ENCODE peak calls at places on chromosomes 7 and 10, in nine cellular contexts. E is GM23248, R is cardiac fibroblast, K is upper lobe of right lung, T is brain microvascular endothelial cell, Y is AG04449, J is astrocyte of the spinal cord, Z is tibial nerve, A is dorsolateral prefrontal cortex. H is an unnamed sample.

GRCh38 chr7:79789584-79790345 is 336.3 kb upstream of the MAGI2 start:
- DNase-seq in K (no peak), T (peak), R (peak), A (no peak), Z (no peak), J (peak), Y (no peak), E (peak), H (no peak)

GRCh38 chr7:44466300-44467216 is 23.9 kb downstream of the NUDCD3 start:
- DNase-seq in Y (peak), E (peak), T (peak), K (no peak), A (no peak), J (peak), R (peak), Z (no peak), H (no peak)

GRCh38 chr7:82109288-82109687 is 334.3 kb downstream of the CACNA2D1 start:
- DNase-seq in R (peak), T (peak), Z (no peak), J (peak), Y (no peak), K (no peak), A (no peak), E (peak), H (no peak)

GRCh38 chr10:115957010-115957395 is 316.0 kb downstream of the GFRA1 start:
- DNase-seq in T (no peak), E (no peak), A (no peak), Y (no peak), R (no peak), Z (no peak), J (no peak), K (no peak), H (no peak)

GRCh38 chr7:121204537-121204936 is 124.3 kb upstream of the WNT16 start:
- DNase-seq in E (peak), J (no peak), Z (no peak), Y (no peak), R (no peak), A (no peak), K (no peak), T (no peak), H (no peak)

GRCh38 chr10:74652664-74653063 is 173.7 kb upstream of the KAT6B start:
- DNase-seq in R (no peak), K (no peak), J (no peak), A (no peak), Z (no peak), T (no peak), E (peak), Y (no peak), H (no peak)

GRCh38 chr10:103491729-103492364 is 1.7 kb upstream of the NEURL1 start:
- DNase-seq in E (peak), R (peak), Z (no peak), A (no peak), T (peak), J (peak), Y (peak), K (no peak), H (no peak)

GRCh38 chr7:95536656-95537311 is 51.0 kb downstream of the ASB4 start:
- DNase-seq in A (no peak), J (no peak), R (no peak), Y (no peak), T (no peak), K (no peak), Z (no peak), E (no peak), H (no peak)

DNA sequence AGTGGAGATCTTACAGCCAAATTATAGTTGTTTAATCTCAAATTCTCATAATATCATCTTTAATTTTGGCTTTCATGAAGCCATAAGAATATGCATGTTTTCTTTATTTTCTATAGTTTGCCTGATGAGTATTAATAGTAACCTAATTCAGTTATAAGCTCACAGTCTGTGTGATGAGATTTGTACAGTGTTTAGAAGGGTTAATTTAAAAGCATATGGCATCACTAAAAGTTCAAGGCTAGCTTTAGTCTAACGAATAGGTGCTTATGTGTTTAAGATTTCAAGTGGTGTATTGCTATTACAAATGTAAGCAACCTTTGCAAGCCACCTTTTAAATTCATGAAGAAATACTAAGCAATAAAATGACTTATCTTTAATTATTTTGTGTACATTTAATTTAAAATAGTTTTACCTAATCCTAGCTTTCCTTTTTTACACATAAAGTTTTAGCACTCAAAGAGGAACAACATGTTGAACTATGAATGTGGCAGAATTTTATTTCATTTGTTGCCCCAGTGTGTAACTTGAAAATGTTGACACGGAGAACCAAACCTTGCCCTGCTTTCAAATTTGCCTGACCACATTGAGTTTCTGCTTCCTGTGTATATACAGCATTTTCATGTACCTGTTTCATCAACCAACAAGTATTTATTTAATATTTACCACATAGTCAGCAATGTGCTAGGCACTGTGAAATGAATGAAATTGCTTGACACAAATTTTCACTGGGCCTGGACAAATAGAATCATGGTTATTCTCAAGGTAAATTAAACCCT is 41.5 kb downstream of the TET1 start:
- DNase-seq in J (no peak), T (no peak), Y (no peak), R (no peak), A (no peak), E (no peak), K (no peak), Z (no peak), H (no peak)
- H3K4me3 ChIP-seq in J (peak), T (peak), Y (peak), R (no peak), A (peak), E (peak), K (no peak), Z (no peak), H (peak)

GRCh38 chr7:47621985-47622561 is 40.2 kb upstream of the TNS3 start:
- DNase-seq in E (no peak), R (no peak), J (no peak), K (no peak), A (no peak), Y (no peak), Z (no peak), T (no peak), H (no peak)

GRCh38 chr7:47624660-47625059 is 42.7 kb upstream of the TNS3 start:
- DNase-seq in K (no peak), J (no peak), A (no peak), Z (no peak), Y (no peak), R (no peak), T (no peak), E (no peak), H (no peak)

GRCh38 chr7:47621347-47621746 is 39.4 kb upstream of the TNS3 start:
- DNase-seq in T (no peak), A (no peak), Y (no peak), K (no peak), Z (no peak), R (no peak), E (no peak), J (no peak), H (no peak)

GRCh38 chr7:47622946-47623640 is 41.2 kb upstream of the TNS3 start:
- DNase-seq in E (peak), R (peak), K (no peak), Z (no peak), J (peak), Y (peak), T (peak), A (no peak), H (no peak)

GRCh38 chr7:47622586-47622945 is 40.7 kb upstream of the TNS3 start:
- DNase-seq in R (no peak), K (no peak), A (no peak), T (no peak), Y (no peak), J (no peak), Z (no peak), E (no peak), H (no peak)
- H3K4me3 ChIP-seq in R (no peak), K (no peak), A (no peak), T (no peak), Y (no peak), J (no peak), Z (no peak), E (no peak), H (no peak)

GRCh38 chr7:129728875-129729467 is 117.5 kb downstream of the NRF1 start:
- DNase-seq in Y (no peak), Z (no peak), E (no peak), A (no peak), J (no peak), T (no peak), R (no peak), K (no peak), H (no peak)

GRCh38 chr7:129724796-129725195 is 113.3 kb downstream of the NRF1 start:
- DNase-seq in J (no peak), T (no peak), A (no peak), K (no peak), R (no peak), Z (no peak), E (no peak), Y (no peak), H (no peak)

GRCh38 chr7:129734400-129734799 is 122.9 kb downstream of the NRF1 start:
- DNase-seq in J (no peak), E (no peak), R (no peak), A (no peak), Z (no peak), K (no peak), Y (no peak), T (no peak), H (no peak)

GRCh38 chr7:129729511-129729910 is 118.0 kb downstream of the NRF1 start:
- DNase-seq in Y (no peak), R (no peak), A (no peak), Z (no peak), T (no peak), J (no peak), E (no peak), K (no peak), H (no peak)

DNA sequence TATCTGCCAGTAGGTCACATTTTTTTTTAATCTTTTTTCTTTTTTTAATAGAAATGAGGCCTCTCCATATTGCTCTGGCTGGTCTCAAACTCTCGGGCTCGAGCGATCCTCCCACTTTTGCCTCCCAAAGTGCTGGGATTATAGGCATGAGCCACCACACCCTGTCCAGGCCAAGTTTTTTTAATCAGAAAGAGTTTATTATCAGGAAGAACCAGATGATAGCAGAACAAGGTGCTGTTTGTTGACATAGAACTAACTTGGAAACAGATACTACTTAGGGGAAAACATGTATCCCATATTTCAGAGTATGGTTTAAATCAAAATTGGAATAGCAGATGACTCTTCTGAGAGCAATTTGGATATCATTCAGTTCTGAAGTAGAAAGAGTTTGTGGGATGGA is 118.6 kb downstream of the NRF1 start:
- DNase-seq in Z (no peak), Y (no peak), A (no peak), R (no peak), J (no peak), T (no peak), K (no peak), E (no peak), H (no peak)
- H3K4me3 ChIP-seq in Z (no peak), Y (no peak), A (no peak), R (no peak), J (no peak), T (no peak), K (no peak), E (no peak), H (no peak)

GRCh38 chr10:43079823-43080222 is 3.0 kb downstream of the RET start:
- DNase-seq in R (no peak), Z (no peak), K (no peak), E (no peak), T (no peak), J (no peak), Y (no peak), A (no peak), H (no peak)

GRCh38 chr10:43077421-43078171 is 727 bp downstream of the RET start:
- DNase-seq in T (no peak), Y (no peak), E (peak), Z (no peak), J (peak), R (no peak), K (no peak), A (no peak), H (no peak)

GRCh38 chr10:43078175-43078985 is 1.5 kb downstream of the RET start:
- DNase-seq in T (no peak), K (no peak), Z (no peak), R (no peak), J (no peak), A (no peak), Y (no peak), E (no peak), H (no peak)

GRCh38 chr10:43076876-43077420 is at the start of gene RET:
- DNase-seq in J (no peak), R (no peak), E (peak), Z (no peak), K (no peak), Y (no peak), T (no peak), A (no peak), H (no peak)

DNA sequence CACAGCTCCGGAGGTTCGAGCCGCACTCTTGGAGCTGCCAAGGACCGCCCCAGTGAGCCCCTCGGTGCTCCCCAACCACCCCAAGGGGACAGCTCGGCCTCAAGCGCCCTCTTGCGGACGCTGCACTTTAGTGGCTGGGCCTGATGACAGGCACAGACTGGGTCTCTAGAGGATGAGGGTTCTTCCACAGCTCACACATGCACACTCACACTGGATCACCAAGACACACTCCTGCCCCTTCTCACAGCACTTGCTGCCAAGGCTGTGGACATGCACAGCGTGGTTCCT is 2.1 kb downstream of the RET start:
- DNase-seq in R (peak), A (no peak), J (no peak), Z (no peak), T (peak), K (no peak), Y (no peak), E (peak), H (no peak)
- H3K4me3 ChIP-seq in R (no peak), A (no peak), J (no peak), Z (no peak), T (no peak), K (no peak), Y (no peak), E (no peak), H (no peak)

GRCh38 chr10:6737758-6738463 is 157.8 kb upstream of the PRKCQ start:
- DNase-seq in E (peak), T (peak), A (no peak), K (no peak), Y (no peak), J (peak), Z (no peak), R (peak), H (no peak)
- H3K4me3 ChIP-seq in E (peak), T (peak), A (no peak), K (no peak), Y (peak), J (peak), Z (no peak), R (no peak), H (peak)